ENCODE peak calls at places on chromosomes 1 and 21, in four cellular contexts. One of them, this sample, is unnamed. For H3K36me3, the result is how much of the 10 kb centered on the place peaks cover.

GRCh38 chr1:113980120-113980519 is 846 bp downstream of the OLFML3 start:
- DNase-seq in HepG2: no peak
- DNase-seq in GM12878: no peak
- DNase-seq in K562: no peak
- DNase-seq in this sample: no peak

GRCh38 chr1:152145789-152146188 is 13.2 kb downstream of the RPTN start:
- DNase-seq in HepG2: no peak
- DNase-seq in GM12878: no peak
- DNase-seq in K562: no peak
- DNase-seq in this sample: no peak

GRCh38 chr1:37890378-37891014 is 31.1 kb upstream of the MTF1 start:
- DNase-seq in HepG2: peak
- DNase-seq in GM12878: peak
- DNase-seq in K562: peak
- DNase-seq in this sample: peak

GRCh38 chr1:77143529-77144121 is 75.6 kb downstream of the PIGK start:
- DNase-seq in HepG2: no peak
- DNase-seq in GM12878: no peak
- DNase-seq in K562: no peak
- DNase-seq in this sample: peak

GRCh38 chr1:24724345-24725208 is 20.7 kb upstream of the CLIC4 start:
- DNase-seq in HepG2: peak
- DNase-seq in GM12878: no peak
- DNase-seq in K562: peak
- DNase-seq in this sample: peak

GRCh38 chr21:46009951-46010655 is 28.5 kb downstream of the COL6A1 start:
- DNase-seq in HepG2: no peak
- DNase-seq in GM12878: no peak
- DNase-seq in K562: no peak
- DNase-seq in this sample: no peak

GRCh38 chr1:69836961-69837636 is 269.4 kb downstream of the LRRC7 start:
- DNase-seq in HepG2: no peak
- DNase-seq in GM12878: no peak
- DNase-seq in K562: no peak
- DNase-seq in this sample: no peak

GRCh38 chr1:24898909-24899439 is 31.1 kb downstream of the RUNX3 start:
- DNase-seq in HepG2: no peak
- DNase-seq in GM12878: no peak
- DNase-seq in K562: no peak
- DNase-seq in this sample: no peak

GRCh38 chr1:202255343-202255742 is 61.7 kb downstream of the LGR6 start:
- DNase-seq in HepG2: no peak
- DNase-seq in GM12878: no peak
- DNase-seq in K562: no peak
- DNase-seq in this sample: no peak

GRCh38 chr1:33007190-33008050 is 29.3 kb downstream of the AK2 start:
- DNase-seq in HepG2: peak
- DNase-seq in GM12878: no peak
- DNase-seq in K562: peak
- DNase-seq in this sample: peak

GRCh38 chr1:92940541-92940940 is 20.7 kb downstream of the DIPK1A start:
- DNase-seq in HepG2: no peak
- DNase-seq in GM12878: no peak
- DNase-seq in K562: no peak
- DNase-seq in this sample: no peak

DNA sequence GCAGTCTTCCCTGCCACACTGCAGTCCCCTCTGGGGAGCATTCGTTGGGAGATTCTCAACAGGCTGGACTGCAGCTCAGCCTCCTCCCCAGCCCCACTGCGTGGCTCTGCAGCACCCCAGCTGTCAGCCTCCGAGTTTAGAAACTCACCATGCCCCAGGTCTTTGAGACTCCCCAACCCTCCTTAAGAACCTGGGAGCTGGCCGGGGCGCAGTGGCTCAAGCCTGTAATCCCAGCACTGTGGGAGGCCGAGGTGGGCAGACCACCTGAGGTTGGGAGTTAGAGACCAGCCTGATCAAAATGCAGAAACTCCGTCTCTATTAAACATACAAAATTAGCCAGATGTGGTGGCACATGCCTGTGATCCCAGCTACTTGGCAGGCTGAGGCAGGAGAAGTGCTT is 5.4 kb downstream of the OLIG2 start:
- DNase-seq in HepG2: no peak
- DNase-seq in GM12878: no peak
- DNase-seq in K562: no peak
- DNase-seq in this sample: no peak
- H3K27ac ChIP-seq in HepG2: no peak
- H3K27ac ChIP-seq in GM12878: no peak
- H3K27ac ChIP-seq in K562: no peak
- H3K27ac ChIP-seq in this sample: no peak

GRCh38 chr1:11566042-11566825 is 87.3 kb downstream of the DISP3 start:
- DNase-seq in HepG2: no peak
- DNase-seq in GM12878: no peak
- DNase-seq in K562: no peak
- DNase-seq in this sample: no peak

GRCh38 chr1:11564237-11564636 is 85.3 kb downstream of the DISP3 start:
- DNase-seq in HepG2: no peak
- DNase-seq in GM12878: no peak
- DNase-seq in K562: no peak
- DNase-seq in this sample: no peak

GRCh38 chr1:11562664-11563063 is 83.7 kb downstream of the DISP3 start:
- DNase-seq in HepG2: no peak
- DNase-seq in GM12878: no peak
- DNase-seq in K562: no peak
- DNase-seq in this sample: no peak

GRCh38 chr1:11561740-11562139 is 82.8 kb downstream of the DISP3 start:
- DNase-seq in HepG2: no peak
- DNase-seq in GM12878: no peak
- DNase-seq in K562: no peak
- DNase-seq in this sample: no peak

DNA sequence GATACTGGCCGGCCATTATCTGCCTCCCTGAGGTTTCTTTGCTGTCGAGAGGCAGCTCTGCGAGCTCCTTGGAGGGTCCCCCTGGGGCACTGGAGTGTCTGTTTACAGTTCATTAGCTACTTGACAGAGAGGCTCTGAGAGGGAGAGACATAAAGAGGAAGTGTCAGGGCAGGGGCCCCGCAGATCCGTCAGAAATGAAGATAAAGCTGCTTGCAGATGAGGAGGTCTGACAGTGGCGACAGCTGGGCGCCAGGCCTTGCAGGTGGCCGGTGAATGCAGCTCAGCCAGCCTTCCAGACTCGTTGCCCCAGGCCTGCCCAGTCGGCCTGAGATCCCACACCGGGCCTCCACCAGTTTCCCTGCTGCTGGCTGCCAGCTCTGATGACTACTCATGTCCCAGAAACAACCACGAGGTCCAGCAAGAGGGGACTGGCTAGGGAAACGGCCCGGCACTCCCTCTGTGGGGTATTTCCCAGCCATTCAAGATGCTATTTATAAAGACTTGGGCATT is 84.7 kb downstream of the DISP3 start:
- DNase-seq in HepG2: no peak
- DNase-seq in GM12878: no peak
- DNase-seq in K562: no peak
- DNase-seq in this sample: no peak
- TF ChIP-seq MYC in HepG2: no peak
- TF ChIP-seq MYC in GM12878: no peak
- TF ChIP-seq MYC in K562: no peak
- TF ChIP-seq MYC in this sample: no peak

DNA sequence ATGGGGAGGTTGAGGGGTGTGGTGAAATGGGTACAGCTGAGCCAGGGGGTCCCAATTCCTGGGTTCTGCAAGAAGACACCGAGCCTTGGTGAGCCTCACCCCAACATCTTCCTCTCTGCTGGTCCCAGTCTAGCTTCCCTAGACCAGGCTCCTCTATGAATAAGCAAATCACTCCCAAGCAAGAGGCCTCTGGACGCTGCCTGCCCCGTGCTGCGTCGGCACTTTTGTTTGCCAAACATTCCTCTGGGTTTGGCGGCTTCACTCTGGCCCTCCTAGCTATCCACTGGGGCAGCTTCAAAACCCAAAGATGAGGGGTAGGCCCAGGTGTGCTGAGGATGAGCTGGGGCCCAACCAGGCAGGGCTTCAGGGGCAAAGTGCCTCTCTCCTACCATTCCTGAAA is 137.1 kb upstream of the CD34 start:
- DNase-seq in HepG2: no peak
- DNase-seq in GM12878: no peak
- DNase-seq in K562: no peak
- DNase-seq in this sample: no peak
- H3K36me3 ChIP-seq in HepG2: under half
- H3K36me3 ChIP-seq in GM12878: under half
- H3K36me3 ChIP-seq in K562: under half
- H3K36me3 ChIP-seq in this sample: half or more

GRCh38 chr1:42999308-42999707 is 40.6 kb upstream of the SLC2A1 start:
- DNase-seq in HepG2: peak
- DNase-seq in GM12878: no peak
- DNase-seq in K562: no peak
- DNase-seq in this sample: no peak
- H3K27ac ChIP-seq in HepG2: no peak
- H3K27ac ChIP-seq in GM12878: no peak
- H3K27ac ChIP-seq in K562: no peak
- H3K27ac ChIP-seq in this sample: no peak

GRCh38 chr21:37210017-37210593 is 57.0 kb downstream of the VPS26C start:
- DNase-seq in HepG2: no peak
- DNase-seq in GM12878: no peak
- DNase-seq in K562: no peak
- DNase-seq in this sample: no peak

GRCh38 chr21:37208056-37208705 is 59.0 kb downstream of the VPS26C start:
- DNase-seq in HepG2: peak
- DNase-seq in GM12878: peak
- DNase-seq in K562: peak
- DNase-seq in this sample: no peak

GRCh38 chr21:37208741-37209225 is 58.4 kb downstream of the VPS26C start:
- DNase-seq in HepG2: no peak
- DNase-seq in GM12878: no peak
- DNase-seq in K562: no peak
- DNase-seq in this sample: no peak

GRCh38 chr21:37206531-37206930 is 60.6 kb downstream of the VPS26C start:
- DNase-seq in HepG2: no peak
- DNase-seq in GM12878: no peak
- DNase-seq in K562: no peak
- DNase-seq in this sample: peak

DNA sequence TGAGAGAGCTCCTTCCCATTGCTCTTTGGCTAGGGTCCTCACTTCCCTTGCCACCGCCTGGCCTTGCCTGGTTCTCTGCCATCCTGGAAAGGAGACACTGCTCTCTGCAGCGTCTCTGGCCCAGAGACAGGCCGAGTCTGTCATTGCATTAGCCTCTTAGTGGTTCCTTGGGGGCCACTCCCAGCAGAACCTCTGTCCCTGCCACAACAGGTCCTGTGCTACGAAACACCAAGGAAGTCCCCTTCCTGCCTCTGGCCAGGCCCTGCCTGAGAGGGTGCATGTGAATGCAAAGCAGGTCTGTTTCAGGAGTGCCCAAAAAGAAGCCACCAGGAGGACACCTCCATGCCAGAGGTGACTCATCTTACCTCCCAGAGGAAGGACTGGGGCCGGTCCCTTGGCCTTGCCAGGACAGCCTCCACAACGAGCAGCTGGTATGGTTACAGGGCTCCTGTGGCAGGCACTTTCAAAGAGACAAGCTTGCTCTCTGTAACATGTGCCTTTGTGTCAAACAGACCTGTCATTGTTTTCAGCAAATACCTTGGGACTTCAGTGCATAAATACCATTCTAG is 59.6 kb downstream of the VPS26C start:
- DNase-seq in HepG2: peak
- DNase-seq in GM12878: peak
- DNase-seq in K562: no peak
- DNase-seq in this sample: no peak
- TF ChIP-seq MYC in HepG2: no peak
- TF ChIP-seq MYC in GM12878: no peak
- TF ChIP-seq MYC in K562: no peak
- TF ChIP-seq MYC in this sample: no peak

GRCh38 chr1:30735668-30736498 is 12.5 kb upstream of the MATN1 start:
- DNase-seq in HepG2: no peak
- DNase-seq in GM12878: no peak
- DNase-seq in K562: no peak
- DNase-seq in this sample: no peak

GRCh38 chr1:30738040-30738441 is 14.7 kb upstream of the MATN1 start:
- DNase-seq in HepG2: no peak
- DNase-seq in GM12878: no peak
- DNase-seq in K562: peak
- DNase-seq in this sample: no peak

GRCh38 chr1:30738670-30739559 is 15.5 kb upstream of the MATN1 start:
- DNase-seq in HepG2: no peak
- DNase-seq in GM12878: no peak
- DNase-seq in K562: no peak
- DNase-seq in this sample: no peak

GRCh38 chr1:30739601-30740000 is 16.2 kb upstream of the MATN1 start:
- DNase-seq in HepG2: no peak
- DNase-seq in GM12878: no peak
- DNase-seq in K562: no peak
- DNase-seq in this sample: no peak

GRCh38 chr1:30737357-30738039 is 14.1 kb upstream of the MATN1 start:
- DNase-seq in HepG2: no peak
- DNase-seq in GM12878: no peak
- DNase-seq in K562: no peak
- DNase-seq in this sample: no peak
- H3K36me3 ChIP-seq in HepG2: under half
- H3K36me3 ChIP-seq in GM12878: half or more
- H3K36me3 ChIP-seq in K562: under half
- H3K36me3 ChIP-seq in this sample: under half

GRCh38 chr1:180154003-180154324 is 705 bp upstream of the QSOX1 start:
- DNase-seq in HepG2: no peak
- DNase-seq in GM12878: no peak
- DNase-seq in K562: no peak
- DNase-seq in this sample: no peak

GRCh38 chr1:180156201-180156600 is 1.5 kb downstream of the QSOX1 start:
- DNase-seq in HepG2: no peak
- DNase-seq in GM12878: peak
- DNase-seq in K562: no peak
- DNase-seq in this sample: no peak

GRCh38 chr1:180156631-180157091 is 2.0 kb downstream of the QSOX1 start:
- DNase-seq in HepG2: no peak
- DNase-seq in GM12878: no peak
- DNase-seq in K562: no peak
- DNase-seq in this sample: no peak

GRCh38 chr1:180154325-180155201 is at the start of gene QSOX1:
- DNase-seq in HepG2: peak
- DNase-seq in GM12878: peak
- DNase-seq in K562: peak
- DNase-seq in this sample: peak

DNA sequence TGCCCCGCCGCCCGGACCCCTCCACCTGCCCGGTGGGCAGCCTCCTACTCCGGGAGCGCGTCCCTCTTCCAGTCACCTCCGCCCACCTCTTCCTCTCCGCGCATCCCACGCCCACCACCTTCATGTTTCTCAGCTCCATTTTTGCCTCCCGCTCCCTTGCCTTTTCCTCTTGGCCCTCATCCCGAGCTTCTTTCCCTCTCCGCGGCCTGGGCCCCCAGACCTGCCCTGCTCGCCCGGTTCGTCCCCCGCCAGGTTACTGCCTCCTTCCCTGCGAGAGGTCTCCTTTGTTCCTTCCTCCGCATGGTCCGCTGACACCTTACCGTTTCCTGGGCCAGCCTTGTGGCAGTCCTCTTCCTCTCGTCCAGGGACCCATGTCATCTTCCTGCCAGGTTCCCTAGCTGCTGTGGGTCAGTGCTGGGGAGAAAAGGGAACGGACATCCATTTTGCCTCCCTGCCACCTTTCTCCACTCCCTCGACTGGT is 573 bp downstream of the QSOX1 start:
- DNase-seq in HepG2: no peak
- DNase-seq in GM12878: no peak
- DNase-seq in K562: peak
- DNase-seq in this sample: peak
- H3K27ac ChIP-seq in HepG2: no peak
- H3K27ac ChIP-seq in GM12878: peak
- H3K27ac ChIP-seq in K562: peak
- H3K27ac ChIP-seq in this sample: peak

This sample was measured in endothelial cell of umbilical vein.